ENCODE peak calls at places on chromosomes 1 and 21, in ten cellular contexts. G is natural killer cell; L is effector memory CD4-positive, alpha-beta T cell; D is NCI-H2081 treated with DMSO at 0.1 percent for 48 hours; O is cardiac fibroblast; Q is T-helper 1 cell; M is NCI-H748 treated with DMSO at 0.1 percent for 48 hours; C is HuH-7; W is AG20443; Z is Calu3. T is an unnamed sample.

GRCh38 chr1:9833632-9834031 is 9.9 kb upstream of the CLSTN1 start:
- DNase-seq in Z (no peak), L (no peak), D (no peak), G (no peak), M (no peak), O (no peak), Q (no peak), C (no peak), W (no peak), T (no peak)

GRCh38 chr1:5408401-5408800 is 583.8 kb downstream of the NPHP4 start:
- DNase-seq in W (no peak), Z (no peak), C (no peak), M (no peak), L (no peak), Q (no peak), G (no peak), D (no peak), O (no peak), T (no peak)

GRCh38 chr1:200911361-200911760 is 16.7 kb downstream of the INAVA start:
- DNase-seq in C (no peak), Q (no peak), L (no peak), W (no peak), D (no peak), Z (no peak), G (no peak), M (no peak), O (no peak), T (no peak)

GRCh38 chr1:6600410-6601048 is 2.1 kb downstream of the KLHL21 start:
- DNase-seq in Q (no peak), C (no peak), L (no peak), D (no peak), M (no peak), W (no peak), O (peak; percentile 26), G (no peak), Z (no peak), T (no peak)

GRCh38 chr21:32448803-32449594 is 36.5 kb downstream of the EVA1C start:
- DNase-seq in Q (no peak), D (no peak), O (no peak), C (no peak), G (no peak), W (peak; percentile 32), Z (no peak), M (no peak), L (no peak), T (no peak)

GRCh38 chr1:2292725-2293450 is 64.8 kb downstream of the SKI start:
- DNase-seq in L (no peak), W (no peak), Z (no peak), C (no peak), Q (no peak), G (no peak), O (no peak), M (no peak), D (no peak), T (no peak)

GRCh38 chr1:160097196-160097910 is 1.1 kb downstream of the IGSF8 start:
- DNase-seq in Z (no peak), L (no peak), G (no peak), D (no peak), C (no peak), M (no peak), O (no peak), Q (no peak), W (no peak), T (no peak)

GRCh38 chr1:201791775-201792166 is 37.2 kb upstream of the IPO9 start:
- DNase-seq in Z (no peak), O (peak; percentile 86), G (no peak), W (peak; percentile 50), C (no peak), D (peak; percentile 71), Q (no peak), L (no peak), M (no peak), T (no peak)

GRCh38 chr21:16330340-16331319 is 600.8 kb downstream of the USP25 start:
- DNase-seq in L (no peak), Q (no peak), C (peak; percentile 5), W (peak; percentile 46), G (no peak), M (peak; percentile 24), D (peak; percentile 7), O (peak; percentile 89), Z (peak; percentile 15), T (no peak)

T was measured in D721Med.